ENCODE peak calls at places on chromosomes 11 and 22, in seven cellular contexts. One of them, this sample, is unnamed.

GRCh38 chr11:3609416-3610265 is 32.2 kb downstream of the ART5 start:
- DNase-seq in progenitor cell of endocrine pancreas: no peak
- DNase-seq in activated T-cell treated with anti-CD3 and anti-CD28 coated beads, Interleukin-2, amount 50 U/mL, for 72 hours: peak
- DNase-seq in HT1080: peak
- DNase-seq in activated CD4-positive, alpha-beta memory T cell treated with anti-CD3 and anti-CD28 coated beads, Interleukin-2, amount 10 ng/mL, durations not matched to agents 7 days and 5 days: peak
- DNase-seq in NCI-H1436: no peak
- DNase-seq in endodermal cell: peak
- DNase-seq in this sample: peak

GRCh38 chr11:63882555-63883242 is 34.3 kb downstream of the RCOR2 start:
- DNase-seq in progenitor cell of endocrine pancreas: no peak
- DNase-seq in activated T-cell treated with anti-CD3 and anti-CD28 coated beads, Interleukin-2, amount 50 U/mL, for 72 hours: no peak
- DNase-seq in HT1080: no peak
- DNase-seq in activated CD4-positive, alpha-beta memory T cell treated with anti-CD3 and anti-CD28 coated beads, Interleukin-2, amount 10 ng/mL, durations not matched to agents 7 days and 5 days: no peak
- DNase-seq in NCI-H1436: no peak
- DNase-seq in endodermal cell: peak
- DNase-seq in this sample: peak

GRCh38 chr11:64058494-64058893 is 22.8 kb downstream of the FLRT1 start:
- DNase-seq in progenitor cell of endocrine pancreas: no peak
- DNase-seq in activated T-cell treated with anti-CD3 and anti-CD28 coated beads, Interleukin-2, amount 50 U/mL, for 72 hours: no peak
- DNase-seq in HT1080: no peak
- DNase-seq in activated CD4-positive, alpha-beta memory T cell treated with anti-CD3 and anti-CD28 coated beads, Interleukin-2, amount 10 ng/mL, durations not matched to agents 7 days and 5 days: no peak
- DNase-seq in NCI-H1436: no peak
- DNase-seq in endodermal cell: no peak
- DNase-seq in this sample: no peak

GRCh38 chr11:66226111-66226510 is 42.3 kb upstream of the RAB1B start:
- DNase-seq in progenitor cell of endocrine pancreas: no peak
- DNase-seq in activated T-cell treated with anti-CD3 and anti-CD28 coated beads, Interleukin-2, amount 50 U/mL, for 72 hours: no peak
- DNase-seq in HT1080: no peak
- DNase-seq in activated CD4-positive, alpha-beta memory T cell treated with anti-CD3 and anti-CD28 coated beads, Interleukin-2, amount 10 ng/mL, durations not matched to agents 7 days and 5 days: no peak
- DNase-seq in NCI-H1436: no peak
- DNase-seq in endodermal cell: no peak
- DNase-seq in this sample: no peak

GRCh38 chr11:71488086-71488967 is 35.3 kb downstream of the NADSYN1 start:
- DNase-seq in progenitor cell of endocrine pancreas: no peak
- DNase-seq in activated T-cell treated with anti-CD3 and anti-CD28 coated beads, Interleukin-2, amount 50 U/mL, for 72 hours: no peak
- DNase-seq in HT1080: peak
- DNase-seq in activated CD4-positive, alpha-beta memory T cell treated with anti-CD3 and anti-CD28 coated beads, Interleukin-2, amount 10 ng/mL, durations not matched to agents 7 days and 5 days: no peak
- DNase-seq in NCI-H1436: no peak
- DNase-seq in endodermal cell: peak
- DNase-seq in this sample: peak

GRCh38 chr11:834371-835316 is 1.9 kb downstream of the CD151 start:
- DNase-seq in progenitor cell of endocrine pancreas: no peak
- DNase-seq in activated T-cell treated with anti-CD3 and anti-CD28 coated beads, Interleukin-2, amount 50 U/mL, for 72 hours: no peak
- DNase-seq in HT1080: peak
- DNase-seq in activated CD4-positive, alpha-beta memory T cell treated with anti-CD3 and anti-CD28 coated beads, Interleukin-2, amount 10 ng/mL, durations not matched to agents 7 days and 5 days: no peak
- DNase-seq in NCI-H1436: no peak
- DNase-seq in endodermal cell: no peak
- DNase-seq in this sample: no peak

GRCh38 chr22:37258810-37259472 is 14.9 kb upstream of the RAC2 start:
- DNase-seq in progenitor cell of endocrine pancreas: no peak
- DNase-seq in activated T-cell treated with anti-CD3 and anti-CD28 coated beads, Interleukin-2, amount 50 U/mL, for 72 hours: no peak
- DNase-seq in HT1080: no peak
- DNase-seq in activated CD4-positive, alpha-beta memory T cell treated with anti-CD3 and anti-CD28 coated beads, Interleukin-2, amount 10 ng/mL, durations not matched to agents 7 days and 5 days: no peak
- DNase-seq in NCI-H1436: no peak
- DNase-seq in endodermal cell: peak
- DNase-seq in this sample: peak

GRCh38 chr22:36828815-36829214 is 12.0 kb upstream of the PVALB start:
- DNase-seq in progenitor cell of endocrine pancreas: no peak
- DNase-seq in activated T-cell treated with anti-CD3 and anti-CD28 coated beads, Interleukin-2, amount 50 U/mL, for 72 hours: no peak
- DNase-seq in HT1080: peak
- DNase-seq in activated CD4-positive, alpha-beta memory T cell treated with anti-CD3 and anti-CD28 coated beads, Interleukin-2, amount 10 ng/mL, durations not matched to agents 7 days and 5 days: peak
- DNase-seq in NCI-H1436: no peak
- DNase-seq in endodermal cell: peak
- DNase-seq in this sample: peak

GRCh38 chr11:63277345-63277943 is 34.0 kb upstream of the SLC22A25 start:
- DNase-seq in progenitor cell of endocrine pancreas: no peak
- DNase-seq in activated T-cell treated with anti-CD3 and anti-CD28 coated beads, Interleukin-2, amount 50 U/mL, for 72 hours: no peak
- DNase-seq in HT1080: no peak
- DNase-seq in activated CD4-positive, alpha-beta memory T cell treated with anti-CD3 and anti-CD28 coated beads, Interleukin-2, amount 10 ng/mL, durations not matched to agents 7 days and 5 days: no peak
- DNase-seq in NCI-H1436: no peak
- DNase-seq in endodermal cell: no peak
- DNase-seq in this sample: peak

GRCh38 chr11:19460718-19461405 is 220.1 kb upstream of the E2F8 start:
- DNase-seq in progenitor cell of endocrine pancreas: no peak
- DNase-seq in activated T-cell treated with anti-CD3 and anti-CD28 coated beads, Interleukin-2, amount 50 U/mL, for 72 hours: no peak
- DNase-seq in HT1080: no peak
- DNase-seq in activated CD4-positive, alpha-beta memory T cell treated with anti-CD3 and anti-CD28 coated beads, Interleukin-2, amount 10 ng/mL, durations not matched to agents 7 days and 5 days: no peak
- DNase-seq in NCI-H1436: no peak
- DNase-seq in endodermal cell: no peak
- DNase-seq in this sample: no peak

GRCh38 chr11:9797300-9797699 is 133.4 kb downstream of the SWAP70 start:
- DNase-seq in progenitor cell of endocrine pancreas: no peak
- DNase-seq in activated T-cell treated with anti-CD3 and anti-CD28 coated beads, Interleukin-2, amount 50 U/mL, for 72 hours: no peak
- DNase-seq in HT1080: no peak
- DNase-seq in activated CD4-positive, alpha-beta memory T cell treated with anti-CD3 and anti-CD28 coated beads, Interleukin-2, amount 10 ng/mL, durations not matched to agents 7 days and 5 days: no peak
- DNase-seq in NCI-H1436: no peak
- DNase-seq in endodermal cell: no peak
- DNase-seq in this sample: no peak

GRCh38 chr11:22787565-22788162 is 41.9 kb downstream of the SVIP start:
- DNase-seq in progenitor cell of endocrine pancreas: no peak
- DNase-seq in activated T-cell treated with anti-CD3 and anti-CD28 coated beads, Interleukin-2, amount 50 U/mL, for 72 hours: peak
- DNase-seq in HT1080: peak
- DNase-seq in activated CD4-positive, alpha-beta memory T cell treated with anti-CD3 and anti-CD28 coated beads, Interleukin-2, amount 10 ng/mL, durations not matched to agents 7 days and 5 days: no peak
- DNase-seq in NCI-H1436: peak
- DNase-seq in endodermal cell: peak
- DNase-seq in this sample: peak

GRCh38 chr22:36211237-36211881 is 9.8 kb upstream of the APOL4 start:
- DNase-seq in progenitor cell of endocrine pancreas: no peak
- DNase-seq in activated T-cell treated with anti-CD3 and anti-CD28 coated beads, Interleukin-2, amount 50 U/mL, for 72 hours: no peak
- DNase-seq in HT1080: peak
- DNase-seq in activated CD4-positive, alpha-beta memory T cell treated with anti-CD3 and anti-CD28 coated beads, Interleukin-2, amount 10 ng/mL, durations not matched to agents 7 days and 5 days: no peak
- DNase-seq in NCI-H1436: no peak
- DNase-seq in endodermal cell: peak
- DNase-seq in this sample: no peak

GRCh38 chr22:39125622-39126021 is 26.9 kb downstream of the CBX7 start:
- DNase-seq in progenitor cell of endocrine pancreas: no peak
- DNase-seq in activated T-cell treated with anti-CD3 and anti-CD28 coated beads, Interleukin-2, amount 50 U/mL, for 72 hours: no peak
- DNase-seq in HT1080: no peak
- DNase-seq in activated CD4-positive, alpha-beta memory T cell treated with anti-CD3 and anti-CD28 coated beads, Interleukin-2, amount 10 ng/mL, durations not matched to agents 7 days and 5 days: no peak
- DNase-seq in NCI-H1436: no peak
- DNase-seq in endodermal cell: no peak
- DNase-seq in this sample: no peak

GRCh38 chr11:64790205-64791095 is 12.1 kb upstream of the SF1 start:
- DNase-seq in progenitor cell of endocrine pancreas: no peak
- DNase-seq in activated T-cell treated with anti-CD3 and anti-CD28 coated beads, Interleukin-2, amount 50 U/mL, for 72 hours: no peak
- DNase-seq in HT1080: no peak
- DNase-seq in activated CD4-positive, alpha-beta memory T cell treated with anti-CD3 and anti-CD28 coated beads, Interleukin-2, amount 10 ng/mL, durations not matched to agents 7 days and 5 days: no peak
- DNase-seq in NCI-H1436: no peak
- DNase-seq in endodermal cell: no peak
- DNase-seq in this sample: no peak

GRCh38 chr11:43123443-43123842 is 188.4 kb upstream of the API5 start:
- DNase-seq in progenitor cell of endocrine pancreas: no peak
- DNase-seq in activated T-cell treated with anti-CD3 and anti-CD28 coated beads, Interleukin-2, amount 50 U/mL, for 72 hours: no peak
- DNase-seq in HT1080: no peak
- DNase-seq in activated CD4-positive, alpha-beta memory T cell treated with anti-CD3 and anti-CD28 coated beads, Interleukin-2, amount 10 ng/mL, durations not matched to agents 7 days and 5 days: no peak
- DNase-seq in NCI-H1436: no peak
- DNase-seq in endodermal cell: no peak
- DNase-seq in this sample: no peak

GRCh38 chr11:111573821-111574249 is 28.4 kb upstream of the SIK2 start:
- DNase-seq in progenitor cell of endocrine pancreas: no peak
- DNase-seq in activated T-cell treated with anti-CD3 and anti-CD28 coated beads, Interleukin-2, amount 50 U/mL, for 72 hours: no peak
- DNase-seq in HT1080: no peak
- DNase-seq in activated CD4-positive, alpha-beta memory T cell treated with anti-CD3 and anti-CD28 coated beads, Interleukin-2, amount 10 ng/mL, durations not matched to agents 7 days and 5 days: no peak
- DNase-seq in NCI-H1436: no peak
- DNase-seq in endodermal cell: no peak
- DNase-seq in this sample: no peak

GRCh38 chr22:30306629-30307016 is 17.3 kb upstream of the CASTOR1 start:
- DNase-seq in progenitor cell of endocrine pancreas: no peak
- DNase-seq in activated T-cell treated with anti-CD3 and anti-CD28 coated beads, Interleukin-2, amount 50 U/mL, for 72 hours: no peak
- DNase-seq in HT1080: no peak
- DNase-seq in activated CD4-positive, alpha-beta memory T cell treated with anti-CD3 and anti-CD28 coated beads, Interleukin-2, amount 10 ng/mL, durations not matched to agents 7 days and 5 days: no peak
- DNase-seq in NCI-H1436: no peak
- DNase-seq in endodermal cell: no peak
- DNase-seq in this sample: no peak

GRCh38 chr11:116353517-116353916 is 419.3 kb downstream of the BUD13 start:
- DNase-seq in progenitor cell of endocrine pancreas: no peak
- DNase-seq in activated T-cell treated with anti-CD3 and anti-CD28 coated beads, Interleukin-2, amount 50 U/mL, for 72 hours: no peak
- DNase-seq in HT1080: no peak
- DNase-seq in activated CD4-positive, alpha-beta memory T cell treated with anti-CD3 and anti-CD28 coated beads, Interleukin-2, amount 10 ng/mL, durations not matched to agents 7 days and 5 days: no peak
- DNase-seq in NCI-H1436: no peak
- DNase-seq in endodermal cell: no peak
- DNase-seq in this sample: no peak

GRCh38 chr22:19123936-19124335 is 1.7 kb upstream of the DGCR2 start:
- DNase-seq in progenitor cell of endocrine pancreas: no peak
- DNase-seq in activated T-cell treated with anti-CD3 and anti-CD28 coated beads, Interleukin-2, amount 50 U/mL, for 72 hours: no peak
- DNase-seq in HT1080: no peak
- DNase-seq in activated CD4-positive, alpha-beta memory T cell treated with anti-CD3 and anti-CD28 coated beads, Interleukin-2, amount 10 ng/mL, durations not matched to agents 7 days and 5 days: no peak
- DNase-seq in NCI-H1436: no peak
- DNase-seq in endodermal cell: no peak
- DNase-seq in this sample: no peak

GRCh38 chr22:29320546-29320945 is 5.0 kb upstream of the RASL10A start:
- DNase-seq in progenitor cell of endocrine pancreas: no peak
- DNase-seq in activated T-cell treated with anti-CD3 and anti-CD28 coated beads, Interleukin-2, amount 50 U/mL, for 72 hours: no peak
- DNase-seq in HT1080: no peak
- DNase-seq in activated CD4-positive, alpha-beta memory T cell treated with anti-CD3 and anti-CD28 coated beads, Interleukin-2, amount 10 ng/mL, durations not matched to agents 7 days and 5 days: no peak
- DNase-seq in NCI-H1436: no peak
- DNase-seq in endodermal cell: no peak
- DNase-seq in this sample: no peak

GRCh38 chr11:721347-721912 is 15.4 kb downstream of the EPS8L2 start:
- DNase-seq in progenitor cell of endocrine pancreas: no peak
- DNase-seq in activated T-cell treated with anti-CD3 and anti-CD28 coated beads, Interleukin-2, amount 50 U/mL, for 72 hours: no peak
- DNase-seq in HT1080: no peak
- DNase-seq in activated CD4-positive, alpha-beta memory T cell treated with anti-CD3 and anti-CD28 coated beads, Interleukin-2, amount 10 ng/mL, durations not matched to agents 7 days and 5 days: no peak
- DNase-seq in NCI-H1436: no peak
- DNase-seq in endodermal cell: no peak
- DNase-seq in this sample: no peak

GRCh38 chr11:128823751-128824150 is 43.3 kb downstream of the KCNJ1 start:
- DNase-seq in progenitor cell of endocrine pancreas: no peak
- DNase-seq in activated T-cell treated with anti-CD3 and anti-CD28 coated beads, Interleukin-2, amount 50 U/mL, for 72 hours: no peak
- DNase-seq in HT1080: no peak
- DNase-seq in activated CD4-positive, alpha-beta memory T cell treated with anti-CD3 and anti-CD28 coated beads, Interleukin-2, amount 10 ng/mL, durations not matched to agents 7 days and 5 days: no peak
- DNase-seq in NCI-H1436: no peak
- DNase-seq in endodermal cell: no peak
- DNase-seq in this sample: no peak

GRCh38 chr11:119778391-119779194 is 49.6 kb upstream of the NECTIN1 start:
- DNase-seq in progenitor cell of endocrine pancreas: no peak
- DNase-seq in activated T-cell treated with anti-CD3 and anti-CD28 coated beads, Interleukin-2, amount 50 U/mL, for 72 hours: no peak
- DNase-seq in HT1080: no peak
- DNase-seq in activated CD4-positive, alpha-beta memory T cell treated with anti-CD3 and anti-CD28 coated beads, Interleukin-2, amount 10 ng/mL, durations not matched to agents 7 days and 5 days: no peak
- DNase-seq in NCI-H1436: no peak
- DNase-seq in endodermal cell: no peak
- DNase-seq in this sample: no peak

GRCh38 chr22:50118557-50119168 is 28.9 kb downstream of the MOV10L1 start:
- DNase-seq in progenitor cell of endocrine pancreas: no peak
- DNase-seq in activated T-cell treated with anti-CD3 and anti-CD28 coated beads, Interleukin-2, amount 50 U/mL, for 72 hours: no peak
- DNase-seq in HT1080: peak
- DNase-seq in activated CD4-positive, alpha-beta memory T cell treated with anti-CD3 and anti-CD28 coated beads, Interleukin-2, amount 10 ng/mL, durations not matched to agents 7 days and 5 days: no peak
- DNase-seq in NCI-H1436: no peak
- DNase-seq in endodermal cell: no peak
- DNase-seq in this sample: no peak

GRCh38 chr11:95426823-95427462 is 195.9 kb upstream of the SESN3 start:
- DNase-seq in progenitor cell of endocrine pancreas: no peak
- DNase-seq in activated T-cell treated with anti-CD3 and anti-CD28 coated beads, Interleukin-2, amount 50 U/mL, for 72 hours: no peak
- DNase-seq in HT1080: no peak
- DNase-seq in activated CD4-positive, alpha-beta memory T cell treated with anti-CD3 and anti-CD28 coated beads, Interleukin-2, amount 10 ng/mL, durations not matched to agents 7 days and 5 days: no peak
- DNase-seq in NCI-H1436: no peak
- DNase-seq in endodermal cell: no peak
- DNase-seq in this sample: peak

GRCh38 chr11:43516316-43516820 is 157.6 kb downstream of the TTC17 start:
- DNase-seq in progenitor cell of endocrine pancreas: no peak
- DNase-seq in activated T-cell treated with anti-CD3 and anti-CD28 coated beads, Interleukin-2, amount 50 U/mL, for 72 hours: no peak
- DNase-seq in HT1080: no peak
- DNase-seq in activated CD4-positive, alpha-beta memory T cell treated with anti-CD3 and anti-CD28 coated beads, Interleukin-2, amount 10 ng/mL, durations not matched to agents 7 days and 5 days: no peak
- DNase-seq in NCI-H1436: no peak
- DNase-seq in endodermal cell: no peak
- DNase-seq in this sample: peak

GRCh38 chr22:26542831-26543230 is 30.6 kb upstream of the TFIP11 start:
- DNase-seq in progenitor cell of endocrine pancreas: no peak
- DNase-seq in activated T-cell treated with anti-CD3 and anti-CD28 coated beads, Interleukin-2, amount 50 U/mL, for 72 hours: peak
- DNase-seq in HT1080: peak
- DNase-seq in activated CD4-positive, alpha-beta memory T cell treated with anti-CD3 and anti-CD28 coated beads, Interleukin-2, amount 10 ng/mL, durations not matched to agents 7 days and 5 days: peak
- DNase-seq in NCI-H1436: no peak
- DNase-seq in endodermal cell: no peak
- DNase-seq in this sample: no peak

GRCh38 chr11:83019888-83020579 is 51.7 kb downstream of the RAB30 start:
- DNase-seq in progenitor cell of endocrine pancreas: no peak
- DNase-seq in activated T-cell treated with anti-CD3 and anti-CD28 coated beads, Interleukin-2, amount 50 U/mL, for 72 hours: no peak
- DNase-seq in HT1080: no peak
- DNase-seq in activated CD4-positive, alpha-beta memory T cell treated with anti-CD3 and anti-CD28 coated beads, Interleukin-2, amount 10 ng/mL, durations not matched to agents 7 days and 5 days: no peak
- DNase-seq in NCI-H1436: no peak
- DNase-seq in endodermal cell: no peak
- DNase-seq in this sample: peak